ENCODE peak calls at places on chromosomes 3 and 15, in five cellular contexts. B is HepG2, J is K562, N is GM12878, L is H1. T is an unnamed sample.
A peak's percentile ranks its signal among the peaks of the same experiment; 100 is the strongest.

GRCh38 chr15:100007609-100008008 is 274.4 kb upstream of the LYSMD4 start:
- DNase-seq in B (no peak), J (no peak), N (no peak), L (no peak), T (no peak)

GRCh38 chr3:160259589-160259988 is 34.4 kb downstream of the C3orf80 start:
- DNase-seq in B (no peak), J (no peak), N (no peak), L (no peak), T (no peak)

GRCh38 chr3:42256135-42256819 is 9.7 kb downstream of the CCK start:
- DNase-seq in B (no peak), J (no peak), N (no peak), L (no peak), T (peak; percentile 77)

GRCh38 chr15:90044916-90045371 is 43.8 kb downstream of the ZNF710 start:
- DNase-seq in B (no peak), J (no peak), N (no peak), L (no peak), T (no peak)

GRCh38 chr15:97168704-97169475 is 791.6 kb upstream of the ARRDC4 start:
- DNase-seq in B (no peak), J (no peak), N (no peak), L (no peak), T (no peak)

GRCh38 chr3:64267774-64268604 is 42.7 kb upstream of the PRICKLE2 start:
- DNase-seq in B (no peak), J (no peak), N (no peak), L (peak; percentile 51), T (no peak)

GRCh38 chr3:197550489-197550888 is 5.3 kb downstream of the BDH1 start:
- DNase-seq in B (no peak), J (no peak), N (no peak), L (no peak), T (no peak)

GRCh38 chr15:42581272-42581730 is 5.9 kb downstream of the STARD9 start:
- DNase-seq in B (peak; percentile 62), J (peak; percentile 83), N (no peak), L (peak; percentile 57), T (no peak)

GRCh38 chr3:71549948-71550347 is 33.6 kb downstream of the FOXP1 start:
- DNase-seq in B (no peak), J (no peak), N (no peak), L (no peak), T (no peak)

GRCh38 chr3:134084230-134084950 is 54.7 kb upstream of the SLCO2A1 start:
- DNase-seq in B (no peak), J (no peak), N (no peak), L (no peak), T (no peak)

GRCh38 chr3:126826693-126827092 is 122.7 kb downstream of the CHCHD6 start:
- DNase-seq in B (no peak), J (no peak), N (no peak), L (no peak), T (no peak)

GRCh38 chr3:192833177-192833890 is 84.3 kb downstream of the MB21D2 start:
- DNase-seq in B (no peak), J (no peak), N (no peak), L (no peak), T (no peak)

GRCh38 chr15:64600794-64601193 is 140.4 kb downstream of the ZNF609 start:
- DNase-seq in B (no peak), J (no peak), N (no peak), L (no peak), T (no peak)

GRCh38 chr3:20099020-20099539 is 58.8 kb downstream of the KAT2B start:
- DNase-seq in B (no peak), J (no peak), N (no peak), L (no peak), T (no peak)

GRCh38 chr3:157190242-157190876 is 30.4 kb upstream of the CCNL1 start:
- DNase-seq in B (no peak), J (no peak), N (no peak), L (no peak), T (no peak)

GRCh38 chr15:81633889-81634288 is 259.9 kb upstream of the TMC3 start:
- DNase-seq in B (no peak), J (no peak), N (no peak), L (no peak), T (no peak)

GRCh38 chr15:45402955-45403892 is 24.9 kb upstream of the GATM start:
- DNase-seq in B (no peak), J (peak; percentile 59), N (no peak), L (no peak), T (no peak)

GRCh38 chr3:174533286-174533685 is 325.8 kb upstream of the NAALADL2 start:
- DNase-seq in B (no peak), J (no peak), N (no peak), L (no peak), T (no peak)

GRCh38 chr15:88223099-88223498 is 33.4 kb downstream of the NTRK3 start:
- DNase-seq in B (no peak), J (no peak), N (no peak), L (no peak), T (no peak)

GRCh38 chr15:68993276-68993675 is 21.2 kb upstream of the NOX5 start:
- DNase-seq in B (no peak), J (no peak), N (no peak), L (no peak), T (no peak)

GRCh38 chr15:74336061-74337005 is 31.1 kb downstream of the CYP11A1 start:
- DNase-seq in B (no peak), J (no peak), N (no peak), L (no peak), T (no peak)

GRCh38 chr15:35932541-35932940 is 386.6 kb upstream of the DPH6 start:
- DNase-seq in B (no peak), J (no peak), N (no peak), L (no peak), T (no peak)

GRCh38 chr3:58557496-58557895 is 19.7 kb downstream of the FAM107A start:
- DNase-seq in B (peak; percentile 49), J (no peak), N (no peak), L (no peak), T (no peak)

GRCh38 chr3:65627102-65627501 is 411.6 kb downstream of the MAGI1 start:
- DNase-seq in B (no peak), J (no peak), N (no peak), L (no peak), T (no peak)

GRCh38 chr15:92681141-92681622 is 25.6 kb upstream of the FAM174B start:
- DNase-seq in B (no peak), J (no peak), N (no peak), L (no peak), T (no peak)

GRCh38 chr3:24088782-24089181 is 143.7 kb downstream of the NR1D2 start:
- DNase-seq in B (peak; percentile 20), J (peak; percentile 27), N (no peak), L (no peak), T (peak; percentile 28)

GRCh38 chr3:194203482-194204035 is 67.6 kb downstream of the HES1 start:
- DNase-seq in B (no peak), J (no peak), N (no peak), L (no peak), T (no peak)

GRCh38 chr3:159674583-159674982 is 314.1 kb upstream of the IL12A start:
- DNase-seq in B (no peak), J (no peak), N (no peak), L (no peak), T (no peak)

GRCh38 chr3:9669720-9670432 is 20.6 kb downstream of the MTMR14 start:
- DNase-seq in B (no peak), J (no peak), N (no peak), L (no peak), T (no peak)

GRCh38 chr3:151003024-151003771 is 30.7 kb upstream of the CLRN1 start:
- DNase-seq in B (peak; percentile 34), J (no peak), N (no peak), L (no peak), T (no peak)

GRCh38 chr3:186109897-186110803 is 1.3 kb upstream of the ETV5 start:
- DNase-seq in B (no peak), J (peak; percentile 37), N (no peak), L (no peak), T (no peak)
- TF ChIP-seq SRF in B (no peak), J (peak; percentile 10), N (no peak), L (no peak), T (no peak)

GRCh38 chr3:184157206-184157605 is 2.0 kb downstream of the DVL3 start:
- DNase-seq in B (no peak), J (peak; percentile 59), N (no peak), L (no peak), T (no peak)

GRCh38 chr3:184154909-184155643 is at the start of gene DVL3:
- DNase-seq in B (peak; percentile 50), J (peak; percentile 75), N (no peak), L (no peak), T (no peak)

GRCh38 chr3:184156522-184156955 is 1.4 kb downstream of the DVL3 start:
- DNase-seq in B (peak; percentile 53), J (peak; percentile 30), N (no peak), L (no peak), T (no peak)

GRCh38 chr3:184158394-184158793 is 3.2 kb downstream of the DVL3 start:
- DNase-seq in B (no peak), J (no peak), N (no peak), L (no peak), T (no peak)

DNA sequence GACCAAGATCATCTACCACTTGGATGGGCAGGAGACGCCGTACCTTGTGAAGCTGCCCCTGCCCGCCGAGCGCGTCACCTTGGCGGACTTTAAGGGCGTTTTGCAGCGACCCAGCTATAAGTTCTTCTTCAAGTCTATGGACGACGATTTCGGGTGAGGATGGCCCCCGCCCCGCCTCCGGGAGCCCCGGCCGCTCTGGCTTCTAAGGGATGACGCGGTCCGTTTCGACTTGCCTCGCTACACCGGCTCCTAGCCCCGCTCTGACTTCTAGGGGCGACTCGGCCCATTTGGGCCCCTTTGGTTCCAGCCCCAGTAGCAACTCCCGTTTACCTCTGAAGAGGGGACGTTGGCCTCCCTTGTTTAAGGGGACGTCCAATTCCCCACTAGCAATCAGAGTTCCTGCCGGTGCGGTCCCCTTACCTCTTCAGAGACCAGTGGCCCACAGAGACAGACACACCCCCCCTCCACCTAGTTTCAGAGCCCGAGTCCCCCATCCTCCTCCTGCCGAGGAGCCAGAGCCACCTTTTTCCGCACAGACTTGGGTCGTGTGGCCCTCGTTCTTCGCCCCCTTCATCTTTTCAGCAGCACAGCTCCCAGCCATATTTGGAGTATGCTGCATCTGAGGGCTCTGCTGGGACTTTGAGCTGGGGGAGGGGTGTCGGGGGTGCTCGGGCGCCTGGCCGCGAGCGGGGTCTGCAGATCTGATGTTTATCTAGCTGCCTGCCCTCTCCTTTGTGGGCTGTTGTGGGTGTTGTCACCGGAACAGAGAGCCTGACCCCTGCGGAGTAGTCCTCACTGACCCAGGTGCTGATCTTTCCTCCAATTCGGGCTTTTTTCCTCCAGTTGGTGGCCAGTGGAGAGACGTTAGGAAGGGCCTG is 706 bp downstream of the DVL3 start:
- DNase-seq in B (peak; percentile 68), J (peak; percentile 55), N (no peak), L (no peak), T (no peak)
- TF ChIP-seq SRF in B (peak; percentile 91), J (no peak), N (no peak), L (no peak), T (no peak)

GRCh38 chr3:136247855-136248254 is 2.3 kb upstream of the PCCB start:
- DNase-seq in B (no peak), J (no peak), N (no peak), L (no peak), T (no peak)
- TF ChIP-seq SRF in B (no peak), J (no peak), N (no peak), L (no peak), T (no peak)

GRCh38 chr15:76336254-76337046 is at the start of gene ISL2:
- DNase-seq in B (peak; percentile 95), J (peak; percentile 99), N (peak; percentile 61), L (peak; percentile 89), T (peak; percentile 94)
- TF ChIP-seq SRF in B (no peak), J (peak; percentile 10), N (no peak), L (no peak), T (no peak)